ENCODE peak calls at places on chromosomes 11 and 22, in seven cellular contexts. N, T, Z, H, M, E and J are unnamed samples.

GRCh38 chr11:122784325-122785155 is 53.8 kb upstream of the CRTAM start:
- DNase-seq in T (no peak), M (peak; percentile 93), N (peak; percentile 97), Z (peak; percentile 65), H (no peak), E (no peak), J (no peak)

GRCh38 chr11:2072551-2073261 is 66.5 kb downstream of the IGF2 start:
- DNase-seq in N (peak; percentile 21), H (no peak), T (no peak), E (no peak), M (peak; percentile 53), Z (no peak), J (no peak)

GRCh38 chr11:44632466-44633123 is 67.1 kb downstream of the CD82 start:
- DNase-seq in H (peak; percentile 35), M (no peak), N (no peak), Z (peak; percentile 36), T (peak; percentile 64), E (peak; percentile 7), J (peak; percentile 75)

GRCh38 chr11:8098879-8099278 is 17.9 kb downstream of the TUB start:
- DNase-seq in Z (no peak), H (no peak), T (no peak), N (no peak), E (no peak), M (no peak), J (peak; percentile 49)

GRCh38 chr11:59556883-59557205 is 45.5 kb downstream of the OR4D9 start:
- DNase-seq in E (no peak), N (no peak), T (no peak), Z (no peak), H (no peak), M (no peak), J (no peak)

GRCh38 chr11:17810736-17811135 is 76.2 kb downstream of the KCNC1 start:
- DNase-seq in T (no peak), N (peak; percentile 33), E (no peak), M (peak; percentile 37), Z (no peak), H (no peak), J (no peak)

GRCh38 chr11:10405858-10406592 is 49.0 kb upstream of the AMPD3 start:
- DNase-seq in N (peak; percentile 91), T (peak; percentile 81), M (peak; percentile 89), Z (peak; percentile 60), H (peak; percentile 53), E (peak; percentile 65), J (peak; percentile 42)

GRCh38 chr11:844693-845644 is 2.3 kb downstream of the TSPAN4 start:
- DNase-seq in T (peak; percentile 69), Z (peak; percentile 95), M (peak; percentile 92), H (peak; percentile 64), E (peak; percentile 85), N (peak; percentile 98), J (peak; percentile 97)

GRCh38 chr11:86303257-86303656 is 1.2 kb downstream of the HIKESHI start:
- DNase-seq in M (no peak), Z (no peak), N (no peak), T (no peak), E (no peak), H (no peak), J (no peak)

GRCh38 chr22:28813772-28814518 is 13.6 kb upstream of the XBP1 start:
- DNase-seq in M (no peak), E (no peak), H (no peak), Z (no peak), T (no peak), N (peak; percentile 39), J (no peak)

GRCh38 chr11:28835317-28835716 is 727.1 kb downstream of the METTL15 start:
- DNase-seq in Z (no peak), N (no peak), T (no peak), M (no peak), H (no peak), E (no peak), J (no peak)

GRCh38 chr22:27509132-27509920 is 292.2 kb downstream of the MN1 start:
- DNase-seq in Z (no peak), E (no peak), M (no peak), N (no peak), H (no peak), T (no peak), J (no peak)

GRCh38 chr22:48404004-48404403 is 1423.7 kb downstream of the BRD1 start:
- DNase-seq in T (no peak), N (no peak), H (no peak), M (no peak), E (no peak), Z (no peak), J (peak; percentile 59)

GRCh38 chr11:85795712-85796487 is 15.0 kb downstream of the SYTL2 start:
- DNase-seq in M (no peak), E (no peak), Z (no peak), H (no peak), N (no peak), T (no peak), J (no peak)

GRCh38 chr11:44005076-44005800 is 42.5 kb upstream of the ACCSL start:
- DNase-seq in E (no peak), M (no peak), Z (peak; percentile 54), N (no peak), T (no peak), H (peak; percentile 29), J (peak; percentile 71)

GRCh38 chr11:69880803-69881445 is 61.7 kb upstream of the FGF3 start:
- DNase-seq in M (no peak), T (no peak), E (no peak), Z (peak; percentile 10), N (no peak), H (no peak), J (no peak)

GRCh38 chr11:111360150-111361043 is 18.7 kb downstream of the POU2AF1 start:
- DNase-seq in T (no peak), E (no peak), N (no peak), M (no peak), H (no peak), Z (no peak), J (no peak)

GRCh38 chr11:111361082-111361801 is 17.8 kb downstream of the POU2AF1 start:
- DNase-seq in H (no peak), N (no peak), E (no peak), M (no peak), Z (no peak), T (no peak), J (no peak)

GRCh38 chr11:111357150-111358037 is 21.7 kb downstream of the POU2AF1 start:
- DNase-seq in Z (no peak), N (no peak), H (no peak), T (no peak), E (no peak), M (no peak), J (no peak)

GRCh38 chr11:111358038-111359001 is 20.8 kb downstream of the POU2AF1 start:
- DNase-seq in Z (no peak), H (no peak), T (no peak), E (no peak), N (no peak), M (no peak), J (no peak)

GRCh38 chr11:111359223-111360149 is 19.6 kb downstream of the POU2AF1 start:
- DNase-seq in M (no peak), Z (no peak), N (no peak), T (no peak), H (no peak), E (no peak), J (no peak)
- TF ChIP-seq CTCF in M (no peak), Z (no peak), N (no peak), T (no peak), H (no peak), E (no peak), J (no peak)

GRCh38 chr11:65851083-65851579 is 6.8 kb downstream of the CFL1 start:
- DNase-seq in N (no peak), T (peak; percentile 75), E (no peak), Z (peak; percentile 30), H (peak; percentile 51), M (no peak), J (no peak)
- TF ChIP-seq CTCF in N (peak; percentile 61), T (peak; percentile 50), E (no peak), Z (no peak), H (peak; percentile 66), M (peak; percentile 58), J (peak; percentile 54)

GRCh38 chr11:132561937-132562336 is 970.4 kb downstream of the OPCML start:
- DNase-seq in H (no peak), N (no peak), T (no peak), M (no peak), Z (no peak), E (no peak), J (no peak)

GRCh38 chr11:132563050-132563449 is 969.3 kb downstream of the OPCML start:
- DNase-seq in N (no peak), M (no peak), E (no peak), Z (no peak), H (no peak), T (no peak), J (no peak)

GRCh38 chr11:132555617-132556016 is 976.7 kb downstream of the OPCML start:
- DNase-seq in Z (no peak), E (no peak), H (no peak), M (no peak), T (no peak), N (no peak), J (no peak)

GRCh38 chr11:132556316-132556715 is 976.0 kb downstream of the OPCML start:
- DNase-seq in M (no peak), T (no peak), N (no peak), H (no peak), Z (no peak), E (no peak), J (no peak)

GRCh38 chr11:132559371-132560036 is 972.8 kb downstream of the OPCML start:
- DNase-seq in T (no peak), M (no peak), N (no peak), Z (no peak), E (no peak), H (no peak), J (no peak)
- TF ChIP-seq CTCF in T (no peak), M (peak; percentile 10), N (no peak), Z (no peak), E (no peak), H (peak; percentile 39), J (no peak)

GRCh38 chr11:96342971-96343711 is at the start of gene MAML2:
- DNase-seq in T (peak; percentile 93), E (peak; percentile 95), M (peak; percentile 94), N (peak; percentile 92), H (peak; percentile 86), Z (peak; percentile 92), J (peak; percentile 97)
- TF ChIP-seq CTCF in T (peak; percentile 98), E (peak; percentile 97), M (peak; percentile 92), N (peak; percentile 88), H (peak; percentile 96), Z (peak; percentile 82), J (peak; percentile 99)

GRCh38 chr22:21020802-21021429 is 6.0 kb downstream of the P2RX6 start:
- DNase-seq in E (no peak), H (no peak), T (peak; percentile 98), N (no peak), M (no peak), Z (no peak), J (no peak)
- TF ChIP-seq CTCF in E (no peak), H (peak; percentile 48), T (peak; percentile 97), N (peak; percentile 54), M (peak; percentile 47), Z (no peak), J (peak; percentile 49)